ENCODE peak calls at places on chromosomes 12 and 14, in seven cellular contexts. One of them, this sample, is unnamed.
A peak's percentile ranks its signal among the peaks of the same experiment; 100 is the strongest.

GRCh38 chr14:76647699-76648298 is 113.5 kb upstream of the VASH1 start:
- DNase-seq in GOT3: no peak
- DNase-seq in CD8-positive, alpha-beta T cell: no peak
- DNase-seq in A549: peak; percentile 71
- DNase-seq in T-cell: no peak
- DNase-seq in stimulated activated CD4-positive, alpha-beta T cell treated with anti-CD3 and anti-CD28 coated beads, TNF-alpha, amount 100 ng/mL, for 4 hours: no peak
- DNase-seq in BJ: no peak
- DNase-seq in this sample: peak; percentile 80

GRCh38 chr12:124191024-124191359 is 103.9 kb upstream of the RFLNA start:
- DNase-seq in GOT3: no peak
- DNase-seq in CD8-positive, alpha-beta T cell: no peak
- DNase-seq in A549: no peak
- DNase-seq in T-cell: no peak
- DNase-seq in stimulated activated CD4-positive, alpha-beta T cell treated with anti-CD3 and anti-CD28 coated beads, TNF-alpha, amount 100 ng/mL, for 4 hours: no peak
- DNase-seq in BJ: no peak
- DNase-seq in this sample: peak; percentile 66

GRCh38 chr14:88841741-88842140 is 17.3 kb downstream of the TTC8 start:
- DNase-seq in GOT3: no peak
- DNase-seq in CD8-positive, alpha-beta T cell: no peak
- DNase-seq in A549: no peak
- DNase-seq in T-cell: no peak
- DNase-seq in stimulated activated CD4-positive, alpha-beta T cell treated with anti-CD3 and anti-CD28 coated beads, TNF-alpha, amount 100 ng/mL, for 4 hours: no peak
- DNase-seq in BJ: no peak
- DNase-seq in this sample: peak; percentile 59

GRCh38 chr12:49865782-49866135 is 22.9 kb upstream of the BCDIN3D start:
- DNase-seq in GOT3: no peak
- DNase-seq in CD8-positive, alpha-beta T cell: no peak
- DNase-seq in A549: no peak
- DNase-seq in T-cell: no peak
- DNase-seq in stimulated activated CD4-positive, alpha-beta T cell treated with anti-CD3 and anti-CD28 coated beads, TNF-alpha, amount 100 ng/mL, for 4 hours: no peak
- DNase-seq in BJ: no peak
- DNase-seq in this sample: no peak

GRCh38 chr12:129096184-129096583 is 242.9 kb downstream of the GLT1D1 start:
- DNase-seq in GOT3: no peak
- DNase-seq in CD8-positive, alpha-beta T cell: no peak
- DNase-seq in A549: no peak
- DNase-seq in T-cell: no peak
- DNase-seq in stimulated activated CD4-positive, alpha-beta T cell treated with anti-CD3 and anti-CD28 coated beads, TNF-alpha, amount 100 ng/mL, for 4 hours: no peak
- DNase-seq in BJ: no peak
- DNase-seq in this sample: no peak

GRCh38 chr14:80954771-80955299 is 586 bp upstream of the TSHR start:
- DNase-seq in GOT3: peak; percentile 39
- DNase-seq in CD8-positive, alpha-beta T cell: peak; percentile 72
- DNase-seq in A549: peak; percentile 61
- DNase-seq in T-cell: peak; percentile 58
- DNase-seq in stimulated activated CD4-positive, alpha-beta T cell treated with anti-CD3 and anti-CD28 coated beads, TNF-alpha, amount 100 ng/mL, for 4 hours: peak; percentile 54
- DNase-seq in BJ: peak; percentile 26
- DNase-seq in this sample: peak; percentile 88

GRCh38 chr12:19397534-19397933 is 41.8 kb upstream of the AEBP2 start:
- DNase-seq in GOT3: no peak
- DNase-seq in CD8-positive, alpha-beta T cell: no peak
- DNase-seq in A549: no peak
- DNase-seq in T-cell: no peak
- DNase-seq in stimulated activated CD4-positive, alpha-beta T cell treated with anti-CD3 and anti-CD28 coated beads, TNF-alpha, amount 100 ng/mL, for 4 hours: no peak
- DNase-seq in BJ: no peak
- DNase-seq in this sample: no peak

GRCh38 chr14:73754911-73755360 is 40.8 kb upstream of the PNMA1 start:
- DNase-seq in GOT3: no peak
- DNase-seq in CD8-positive, alpha-beta T cell: no peak
- DNase-seq in A549: no peak
- DNase-seq in T-cell: no peak
- DNase-seq in stimulated activated CD4-positive, alpha-beta T cell treated with anti-CD3 and anti-CD28 coated beads, TNF-alpha, amount 100 ng/mL, for 4 hours: no peak
- DNase-seq in BJ: no peak
- DNase-seq in this sample: peak; percentile 38

GRCh38 chr14:73815849-73816816 is 35.5 kb upstream of the PTGR2 start:
- DNase-seq in GOT3: no peak
- DNase-seq in CD8-positive, alpha-beta T cell: no peak
- DNase-seq in A549: no peak
- DNase-seq in T-cell: no peak
- DNase-seq in stimulated activated CD4-positive, alpha-beta T cell treated with anti-CD3 and anti-CD28 coated beads, TNF-alpha, amount 100 ng/mL, for 4 hours: no peak
- DNase-seq in BJ: no peak
- DNase-seq in this sample: no peak

GRCh38 chr12:56087220-56087619 is 7.3 kb downstream of the ERBB3 start:
- DNase-seq in GOT3: no peak
- DNase-seq in CD8-positive, alpha-beta T cell: no peak
- DNase-seq in A549: no peak
- DNase-seq in T-cell: no peak
- DNase-seq in stimulated activated CD4-positive, alpha-beta T cell treated with anti-CD3 and anti-CD28 coated beads, TNF-alpha, amount 100 ng/mL, for 4 hours: no peak
- DNase-seq in BJ: no peak
- DNase-seq in this sample: no peak

GRCh38 chr12:122090759-122091535 is 12.4 kb downstream of the MLXIP start:
- DNase-seq in GOT3: no peak
- DNase-seq in CD8-positive, alpha-beta T cell: no peak
- DNase-seq in A549: no peak
- DNase-seq in T-cell: no peak
- DNase-seq in stimulated activated CD4-positive, alpha-beta T cell treated with anti-CD3 and anti-CD28 coated beads, TNF-alpha, amount 100 ng/mL, for 4 hours: no peak
- DNase-seq in BJ: peak; percentile 89
- DNase-seq in this sample: no peak

GRCh38 chr12:76628745-76629144 is 69.2 kb upstream of the OSBPL8 start:
- DNase-seq in GOT3: no peak
- DNase-seq in CD8-positive, alpha-beta T cell: no peak
- DNase-seq in A549: no peak
- DNase-seq in T-cell: no peak
- DNase-seq in stimulated activated CD4-positive, alpha-beta T cell treated with anti-CD3 and anti-CD28 coated beads, TNF-alpha, amount 100 ng/mL, for 4 hours: no peak
- DNase-seq in BJ: no peak
- DNase-seq in this sample: no peak

GRCh38 chr12:51270067-51270846 is at the start of gene SMAGP:
- DNase-seq in GOT3: no peak
- DNase-seq in CD8-positive, alpha-beta T cell: peak; percentile 51
- DNase-seq in A549: peak; percentile 61
- DNase-seq in T-cell: peak; percentile 17
- DNase-seq in stimulated activated CD4-positive, alpha-beta T cell treated with anti-CD3 and anti-CD28 coated beads, TNF-alpha, amount 100 ng/mL, for 4 hours: peak; percentile 23
- DNase-seq in BJ: no peak
- DNase-seq in this sample: peak; percentile 66

GRCh38 chr12:49091056-49091835 is 3.4 kb downstream of the DHH start:
- DNase-seq in GOT3: no peak
- DNase-seq in CD8-positive, alpha-beta T cell: no peak
- DNase-seq in A549: no peak
- DNase-seq in T-cell: no peak
- DNase-seq in stimulated activated CD4-positive, alpha-beta T cell treated with anti-CD3 and anti-CD28 coated beads, TNF-alpha, amount 100 ng/mL, for 4 hours: no peak
- DNase-seq in BJ: no peak
- DNase-seq in this sample: no peak

GRCh38 chr14:91810699-91811098 is 56.6 kb downstream of the TC2N start:
- DNase-seq in GOT3: no peak
- DNase-seq in CD8-positive, alpha-beta T cell: no peak
- DNase-seq in A549: no peak
- DNase-seq in T-cell: no peak
- DNase-seq in stimulated activated CD4-positive, alpha-beta T cell treated with anti-CD3 and anti-CD28 coated beads, TNF-alpha, amount 100 ng/mL, for 4 hours: no peak
- DNase-seq in BJ: no peak
- DNase-seq in this sample: no peak

GRCh38 chr12:64903738-64904137 is 79.3 kb downstream of the TBC1D30 start:
- DNase-seq in GOT3: no peak
- DNase-seq in CD8-positive, alpha-beta T cell: no peak
- DNase-seq in A549: no peak
- DNase-seq in T-cell: no peak
- DNase-seq in stimulated activated CD4-positive, alpha-beta T cell treated with anti-CD3 and anti-CD28 coated beads, TNF-alpha, amount 100 ng/mL, for 4 hours: no peak
- DNase-seq in BJ: no peak
- DNase-seq in this sample: no peak

GRCh38 chr12:100826323-100826722 is 31.7 kb downstream of the ANO4 start:
- DNase-seq in GOT3: no peak
- DNase-seq in CD8-positive, alpha-beta T cell: no peak
- DNase-seq in A549: peak; percentile 8
- DNase-seq in T-cell: no peak
- DNase-seq in stimulated activated CD4-positive, alpha-beta T cell treated with anti-CD3 and anti-CD28 coated beads, TNF-alpha, amount 100 ng/mL, for 4 hours: no peak
- DNase-seq in BJ: no peak
- DNase-seq in this sample: no peak

GRCh38 chr12:51886021-51886710 is 1.7 kb upstream of the ANKRD33 start:
- DNase-seq in GOT3: peak; percentile 37
- DNase-seq in CD8-positive, alpha-beta T cell: peak; percentile 55
- DNase-seq in A549: peak; percentile 55
- DNase-seq in T-cell: peak; percentile 30
- DNase-seq in stimulated activated CD4-positive, alpha-beta T cell treated with anti-CD3 and anti-CD28 coated beads, TNF-alpha, amount 100 ng/mL, for 4 hours: no peak
- DNase-seq in BJ: peak; percentile 88
- DNase-seq in this sample: no peak

GRCh38 chr14:60753264-60754126 is 18.9 kb downstream of the MNAT1 start:
- DNase-seq in GOT3: no peak
- DNase-seq in CD8-positive, alpha-beta T cell: peak; percentile 71
- DNase-seq in A549: no peak
- DNase-seq in T-cell: peak; percentile 36
- DNase-seq in stimulated activated CD4-positive, alpha-beta T cell treated with anti-CD3 and anti-CD28 coated beads, TNF-alpha, amount 100 ng/mL, for 4 hours: no peak
- DNase-seq in BJ: no peak
- DNase-seq in this sample: no peak

GRCh38 chr12:28191018-28191595 is 851 bp downstream of the CCDC91 start:
- DNase-seq in GOT3: peak; percentile 37
- DNase-seq in CD8-positive, alpha-beta T cell: peak; percentile 47
- DNase-seq in A549: peak; percentile 22
- DNase-seq in T-cell: no peak
- DNase-seq in stimulated activated CD4-positive, alpha-beta T cell treated with anti-CD3 and anti-CD28 coated beads, TNF-alpha, amount 100 ng/mL, for 4 hours: no peak
- DNase-seq in BJ: peak; percentile 34
- DNase-seq in this sample: peak; percentile 41

GRCh38 chr14:96888593-96888992 is 91.4 kb downstream of the VRK1 start:
- DNase-seq in GOT3: no peak
- DNase-seq in CD8-positive, alpha-beta T cell: no peak
- DNase-seq in A549: no peak
- DNase-seq in T-cell: no peak
- DNase-seq in stimulated activated CD4-positive, alpha-beta T cell treated with anti-CD3 and anti-CD28 coated beads, TNF-alpha, amount 100 ng/mL, for 4 hours: no peak
- DNase-seq in BJ: no peak
- DNase-seq in this sample: peak; percentile 63

GRCh38 chr14:101761881-101762529 is 496 bp downstream of the PPP2R5C start:
- DNase-seq in GOT3: no peak
- DNase-seq in CD8-positive, alpha-beta T cell: peak; percentile 69
- DNase-seq in A549: peak; percentile 57
- DNase-seq in T-cell: peak; percentile 51
- DNase-seq in stimulated activated CD4-positive, alpha-beta T cell treated with anti-CD3 and anti-CD28 coated beads, TNF-alpha, amount 100 ng/mL, for 4 hours: no peak
- DNase-seq in BJ: no peak
- DNase-seq in this sample: peak; percentile 15

This sample was measured in NCI-H82.